ENCODE peak calls at places on chromosome X, in six cellular contexts. One of them, this sample, is unnamed.

GRCh38 chrX:17377795-17378194 is 2.8 kb downstream of the NHS start:
- DNase-seq in AG04450: no peak
- DNase-seq in right atrium auricular region: no peak
- DNase-seq in CD4-positive, CD25-positive, alpha-beta regulatory T cell: peak
- DNase-seq in breast epithelium: no peak
- DNase-seq in sciatic nerve: no peak
- DNase-seq in this sample: no peak

GRCh38 chrX:70054391-70054790 is 4.7 kb upstream of the AWAT2 start:
- DNase-seq in AG04450: no peak
- DNase-seq in right atrium auricular region: no peak
- DNase-seq in CD4-positive, CD25-positive, alpha-beta regulatory T cell: no peak
- DNase-seq in breast epithelium: no peak
- DNase-seq in sciatic nerve: no peak
- DNase-seq in this sample: no peak

GRCh38 chrX:2391869-2392606 is 108.7 kb downstream of the DHRSX start:
- DNase-seq in AG04450: peak
- DNase-seq in right atrium auricular region: no peak
- DNase-seq in CD4-positive, CD25-positive, alpha-beta regulatory T cell: no peak
- DNase-seq in breast epithelium: peak
- DNase-seq in sciatic nerve: no peak
- DNase-seq in this sample: peak

GRCh38 chrX:41384041-41384705 is 50.2 kb downstream of the DDX3X start:
- DNase-seq in AG04450: peak
- DNase-seq in right atrium auricular region: peak
- DNase-seq in CD4-positive, CD25-positive, alpha-beta regulatory T cell: peak
- DNase-seq in breast epithelium: peak
- DNase-seq in sciatic nerve: peak
- DNase-seq in this sample: peak

GRCh38 chrX:110741213-110741796 is 54.3 kb downstream of the CHRDL1 start:
- DNase-seq in AG04450: no peak
- DNase-seq in right atrium auricular region: no peak
- DNase-seq in CD4-positive, CD25-positive, alpha-beta regulatory T cell: no peak
- DNase-seq in breast epithelium: no peak
- DNase-seq in sciatic nerve: no peak
- DNase-seq in this sample: peak

GRCh38 chrX:39855748-39856129 is 242.0 kb downstream of the BCOR start:
- DNase-seq in AG04450: no peak
- DNase-seq in right atrium auricular region: no peak
- DNase-seq in CD4-positive, CD25-positive, alpha-beta regulatory T cell: peak
- DNase-seq in breast epithelium: no peak
- DNase-seq in sciatic nerve: no peak
- DNase-seq in this sample: no peak

GRCh38 chrX:53263597-53264094 is 17.7 kb downstream of the IQSEC2 start:
- DNase-seq in AG04450: no peak
- DNase-seq in right atrium auricular region: no peak
- DNase-seq in CD4-positive, CD25-positive, alpha-beta regulatory T cell: no peak
- DNase-seq in breast epithelium: no peak
- DNase-seq in sciatic nerve: no peak
- DNase-seq in this sample: no peak

GRCh38 chrX:276588-277171 is 4.5 kb upstream of the PLCXD1 start:
- DNase-seq in AG04450: no peak
- DNase-seq in right atrium auricular region: no peak
- DNase-seq in CD4-positive, CD25-positive, alpha-beta regulatory T cell: peak
- DNase-seq in breast epithelium: peak
- DNase-seq in sciatic nerve: peak
- DNase-seq in this sample: no peak

GRCh38 chrX:20461576-20461975 is 194.9 kb upstream of the RPS6KA3 start:
- DNase-seq in AG04450: no peak
- DNase-seq in right atrium auricular region: no peak
- DNase-seq in CD4-positive, CD25-positive, alpha-beta regulatory T cell: no peak
- DNase-seq in breast epithelium: no peak
- DNase-seq in sciatic nerve: no peak
- DNase-seq in this sample: no peak

GRCh38 chrX:43349363-43349762 is 306.7 kb upstream of the MAOA start:
- DNase-seq in AG04450: no peak
- DNase-seq in right atrium auricular region: no peak
- DNase-seq in CD4-positive, CD25-positive, alpha-beta regulatory T cell: peak
- DNase-seq in breast epithelium: no peak
- DNase-seq in sciatic nerve: no peak
- DNase-seq in this sample: no peak

GRCh38 chrX:150326843-150327242 is 36.3 kb upstream of the MAMLD1 start:
- DNase-seq in AG04450: no peak
- DNase-seq in right atrium auricular region: no peak
- DNase-seq in CD4-positive, CD25-positive, alpha-beta regulatory T cell: no peak
- DNase-seq in breast epithelium: no peak
- DNase-seq in sciatic nerve: no peak
- DNase-seq in this sample: no peak

GRCh38 chrX:72201836-72202536 is 20.4 kb downstream of the PIN4 start:
- DNase-seq in AG04450: peak
- DNase-seq in right atrium auricular region: no peak
- DNase-seq in CD4-positive, CD25-positive, alpha-beta regulatory T cell: no peak
- DNase-seq in breast epithelium: no peak
- DNase-seq in sciatic nerve: no peak
- DNase-seq in this sample: peak

GRCh38 chrX:18119856-18120255 is 100.8 kb downstream of the BEND2 start:
- DNase-seq in AG04450: no peak
- DNase-seq in right atrium auricular region: no peak
- DNase-seq in CD4-positive, CD25-positive, alpha-beta regulatory T cell: no peak
- DNase-seq in breast epithelium: no peak
- DNase-seq in sciatic nerve: no peak
- DNase-seq in this sample: no peak

GRCh38 chrX:54776987-54777672 is 20.9 kb downstream of the ITIH6 start:
- DNase-seq in AG04450: no peak
- DNase-seq in right atrium auricular region: no peak
- DNase-seq in CD4-positive, CD25-positive, alpha-beta regulatory T cell: peak
- DNase-seq in breast epithelium: no peak
- DNase-seq in sciatic nerve: no peak
- DNase-seq in this sample: no peak

GRCh38 chrX:53637479-53637878 is 49.0 kb downstream of the HUWE1 start:
- DNase-seq in AG04450: no peak
- DNase-seq in right atrium auricular region: no peak
- DNase-seq in CD4-positive, CD25-positive, alpha-beta regulatory T cell: no peak
- DNase-seq in breast epithelium: no peak
- DNase-seq in sciatic nerve: no peak
- DNase-seq in this sample: no peak

GRCh38 chrX:140765043-140765784 is 55.7 kb downstream of the LINC00632 start:
- DNase-seq in AG04450: peak
- DNase-seq in right atrium auricular region: no peak
- DNase-seq in CD4-positive, CD25-positive, alpha-beta regulatory T cell: no peak
- DNase-seq in breast epithelium: no peak
- DNase-seq in sciatic nerve: no peak
- DNase-seq in this sample: no peak

GRCh38 chrX:39969099-39969825 is 128.5 kb downstream of the BCOR start:
- DNase-seq in AG04450: no peak
- DNase-seq in right atrium auricular region: no peak
- DNase-seq in CD4-positive, CD25-positive, alpha-beta regulatory T cell: peak
- DNase-seq in breast epithelium: no peak
- DNase-seq in sciatic nerve: no peak
- DNase-seq in this sample: no peak

GRCh38 chrX:2150722-2151121 is 350.1 kb downstream of the DHRSX start:
- DNase-seq in AG04450: no peak
- DNase-seq in right atrium auricular region: no peak
- DNase-seq in CD4-positive, CD25-positive, alpha-beta regulatory T cell: no peak
- DNase-seq in breast epithelium: no peak
- DNase-seq in sciatic nerve: no peak
- DNase-seq in this sample: no peak

GRCh38 chrX:40103565-40104323 is 6.0 kb upstream of the BCOR start:
- DNase-seq in AG04450: no peak
- DNase-seq in right atrium auricular region: no peak
- DNase-seq in CD4-positive, CD25-positive, alpha-beta regulatory T cell: no peak
- DNase-seq in breast epithelium: no peak
- DNase-seq in sciatic nerve: no peak
- DNase-seq in this sample: no peak

GRCh38 chrX:47321386-47321785 is 49.0 kb upstream of the ZNF157 start:
- DNase-seq in AG04450: no peak
- DNase-seq in right atrium auricular region: peak
- DNase-seq in CD4-positive, CD25-positive, alpha-beta regulatory T cell: no peak
- DNase-seq in breast epithelium: peak
- DNase-seq in sciatic nerve: peak
- DNase-seq in this sample: no peak

GRCh38 chrX:101208152-101208905 is 11.3 kb upstream of the DRP2 start:
- DNase-seq in AG04450: no peak
- DNase-seq in right atrium auricular region: no peak
- DNase-seq in CD4-positive, CD25-positive, alpha-beta regulatory T cell: peak
- DNase-seq in breast epithelium: no peak
- DNase-seq in sciatic nerve: no peak
- DNase-seq in this sample: peak

GRCh38 chrX:13009256-13009655 is 34.3 kb downstream of the TMSB4X start:
- DNase-seq in AG04450: no peak
- DNase-seq in right atrium auricular region: no peak
- DNase-seq in CD4-positive, CD25-positive, alpha-beta regulatory T cell: no peak
- DNase-seq in breast epithelium: peak
- DNase-seq in sciatic nerve: no peak
- DNase-seq in this sample: no peak

GRCh38 chrX:38811515-38812239 is 10.4 kb downstream of the MID1IP1 start:
- DNase-seq in AG04450: no peak
- DNase-seq in right atrium auricular region: no peak
- DNase-seq in CD4-positive, CD25-positive, alpha-beta regulatory T cell: peak
- DNase-seq in breast epithelium: no peak
- DNase-seq in sciatic nerve: no peak
- DNase-seq in this sample: no peak

GRCh38 chrX:37745835-37746234 is 34.0 kb upstream of the CYBB start:
- DNase-seq in AG04450: no peak
- DNase-seq in right atrium auricular region: no peak
- DNase-seq in CD4-positive, CD25-positive, alpha-beta regulatory T cell: no peak
- DNase-seq in breast epithelium: no peak
- DNase-seq in sciatic nerve: no peak
- DNase-seq in this sample: no peak

GRCh38 chrX:40105791-40106676 is 8.3 kb upstream of the BCOR start:
- DNase-seq in AG04450: no peak
- DNase-seq in right atrium auricular region: no peak
- DNase-seq in CD4-positive, CD25-positive, alpha-beta regulatory T cell: peak
- DNase-seq in breast epithelium: no peak
- DNase-seq in sciatic nerve: peak
- DNase-seq in this sample: no peak

GRCh38 chrX:110851780-110852179 is 56.2 kb upstream of the CHRDL1 start:
- DNase-seq in AG04450: no peak
- DNase-seq in right atrium auricular region: no peak
- DNase-seq in CD4-positive, CD25-positive, alpha-beta regulatory T cell: no peak
- DNase-seq in breast epithelium: no peak
- DNase-seq in sciatic nerve: no peak
- DNase-seq in this sample: no peak

GRCh38 chrX:23844502-23845138 is 61.6 kb downstream of the SAT1 start:
- DNase-seq in AG04450: no peak
- DNase-seq in right atrium auricular region: no peak
- DNase-seq in CD4-positive, CD25-positive, alpha-beta regulatory T cell: no peak
- DNase-seq in breast epithelium: no peak
- DNase-seq in sciatic nerve: no peak
- DNase-seq in this sample: no peak

GRCh38 chrX:70453024-70453618 is 8.5 kb downstream of the DLG3 start:
- DNase-seq in AG04450: no peak
- DNase-seq in right atrium auricular region: no peak
- DNase-seq in CD4-positive, CD25-positive, alpha-beta regulatory T cell: peak
- DNase-seq in breast epithelium: no peak
- DNase-seq in sciatic nerve: no peak
- DNase-seq in this sample: no peak

GRCh38 chrX:77527233-77528001 is 80.2 kb downstream of the FGF16 start:
- DNase-seq in AG04450: no peak
- DNase-seq in right atrium auricular region: no peak
- DNase-seq in CD4-positive, CD25-positive, alpha-beta regulatory T cell: no peak
- DNase-seq in breast epithelium: no peak
- DNase-seq in sciatic nerve: no peak
- DNase-seq in this sample: no peak

GRCh38 chrX:135923353-135923752 is 29.8 kb downstream of the SAGE1 start:
- DNase-seq in AG04450: no peak
- DNase-seq in right atrium auricular region: no peak
- DNase-seq in CD4-positive, CD25-positive, alpha-beta regulatory T cell: no peak
- DNase-seq in breast epithelium: no peak
- DNase-seq in sciatic nerve: no peak
- DNase-seq in this sample: no peak

GRCh38 chrX:111041018-111041462 is 55.0 kb upstream of the PAK3 start:
- DNase-seq in AG04450: peak
- DNase-seq in right atrium auricular region: no peak
- DNase-seq in CD4-positive, CD25-positive, alpha-beta regulatory T cell: peak
- DNase-seq in breast epithelium: peak
- DNase-seq in sciatic nerve: no peak
- DNase-seq in this sample: peak

GRCh38 chrX:55874807-55875206 is 157.3 kb downstream of the RRAGB start:
- DNase-seq in AG04450: no peak
- DNase-seq in right atrium auricular region: no peak
- DNase-seq in CD4-positive, CD25-positive, alpha-beta regulatory T cell: no peak
- DNase-seq in breast epithelium: no peak
- DNase-seq in sciatic nerve: no peak
- DNase-seq in this sample: no peak

GRCh38 chrX:12984629-12985303 is 9.9 kb downstream of the TMSB4X start:
- DNase-seq in AG04450: no peak
- DNase-seq in right atrium auricular region: no peak
- DNase-seq in CD4-positive, CD25-positive, alpha-beta regulatory T cell: peak
- DNase-seq in breast epithelium: peak
- DNase-seq in sciatic nerve: no peak
- DNase-seq in this sample: no peak